ENCODE peak calls at places on chromosomes 11 and 22, in four cellular contexts. K is effector memory CD8-positive, alpha-beta T cell; H is Jurkat, Clone E6-1; W is IMR-90. V is an unnamed sample.

GRCh38 chr11:110128161-110128560 is 35.0 kb downstream of the ZC3H12C start:
- DNase-seq in K (no peak), H (no peak), W (peak), V (no peak)

GRCh38 chr22:38744981-38745380 is 10.8 kb downstream of the SUN2 start:
- DNase-seq in K (no peak), H (no peak), W (no peak), V (no peak)

GRCh38 chr22:42202669-42203068 is 67.8 kb downstream of the TCF20 start:
- DNase-seq in K (peak), H (no peak), W (peak), V (peak)

GRCh38 chr22:46563381-46564083 is 26.1 kb upstream of the CELSR1 start:
- DNase-seq in K (peak), H (peak), W (peak), V (peak)

GRCh38 chr11:21931436-21932101 is 261.3 kb upstream of the ANO5 start:
- DNase-seq in K (no peak), H (no peak), W (no peak), V (no peak)

GRCh38 chr11:17294033-17294432 is 17.5 kb downstream of the NUCB2 start:
- DNase-seq in K (no peak), H (no peak), W (no peak), V (no peak)

GRCh38 chr11:122229611-122230386 is 113.8 kb upstream of the BLID start:
- DNase-seq in K (no peak), H (no peak), W (no peak), V (no peak)

GRCh38 chr22:36360011-36360410 is 27.8 kb downstream of the MYH9 start:
- DNase-seq in K (no peak), H (no peak), W (no peak), V (no peak)

GRCh38 chr11:95706974-95707387 is 82.6 kb downstream of the FAM76B start:
- DNase-seq in K (no peak), H (no peak), W (no peak), V (no peak)

GRCh38 chr11:119116601-119117000 is 4.8 kb upstream of the HINFP start:
- DNase-seq in K (no peak), H (no peak), W (no peak), V (no peak)

GRCh38 chr11:57223601-57224000 is 13.4 kb downstream of the APLNR start:
- DNase-seq in K (no peak), H (no peak), W (peak), V (no peak)

GRCh38 chr11:57568330-57568766 is 876 bp upstream of the UBE2L6 start:
- DNase-seq in K (peak), H (peak), W (peak), V (peak)

GRCh38 chr11:110376711-110377324 is 52.9 kb upstream of the FDX1 start:
- DNase-seq in K (peak), H (peak), W (peak), V (no peak)

GRCh38 chr11:36271794-36272409 is 17.3 kb downstream of the COMMD9 start:
- DNase-seq in K (no peak), H (no peak), W (no peak), V (no peak)

V was measured in activated gamma-delta T cell treated with anti-CD3 and anti-CD28 coated beads, Interleukin-2, amount 50 U/mL, for 16 hours.